ENCODE peak calls at places on chromosomes 13 and 19, in nine cellular contexts. U, M, G, J, Y, F, V, O and Z are unnamed samples.
A peak's percentile ranks its signal among the peaks of the same experiment; 100 is the strongest.

GRCh38 chr13:107669356-107669755 is 546.0 kb downstream of the LIG4 start:
- DNase-seq in V (no peak), J (no peak), U (no peak), Y (no peak), M (no peak), G (no peak), O (no peak), F (no peak), Z (peak; percentile 74)

GRCh38 chr19:32223595-32224370 is 121.6 kb upstream of the ZNF507 start:
- DNase-seq in M (no peak), J (peak; percentile 24), O (no peak), U (no peak), V (no peak), G (no peak), F (no peak), Y (no peak), Z (no peak)

GRCh38 chr19:55526216-55527196 is 10.4 kb downstream of the SBK2 start:
- DNase-seq in U (peak; percentile 62), V (peak; percentile 93), M (peak; percentile 73), F (peak; percentile 84), Y (peak; percentile 50), O (peak; percentile 93), J (no peak), G (peak; percentile 16), Z (peak; percentile 46)

GRCh38 chr19:291561-292280 is 518 bp upstream of the PLPP2 start:
- DNase-seq in U (no peak), F (no peak), G (no peak), Y (no peak), O (peak; percentile 23), J (peak; percentile 54), V (peak; percentile 48), M (no peak), Z (no peak)

GRCh38 chr19:823565-824121 is 1.9 kb upstream of the PLPPR3 start:
- DNase-seq in J (no peak), G (no peak), M (no peak), U (no peak), F (no peak), O (no peak), Y (no peak), V (no peak), Z (no peak)

GRCh38 chr13:80586356-80586755 is 245.4 kb upstream of the SPRY2 start:
- DNase-seq in F (no peak), V (no peak), U (no peak), G (no peak), Y (no peak), J (no peak), M (no peak), O (no peak), Z (no peak)

GRCh38 chr13:26629260-26629659 is 71.8 kb downstream of the WASF3 start:
- DNase-seq in V (no peak), U (peak; percentile 5), F (no peak), Y (peak; percentile 21), M (no peak), G (no peak), J (no peak), O (peak; percentile 49), Z (no peak)

GRCh38 chr13:50128406-50129048 is 113.3 kb downstream of the KCNRG start:
- DNase-seq in Y (no peak), V (no peak), G (no peak), J (peak; percentile 45), F (no peak), M (no peak), U (no peak), O (no peak), Z (no peak)

GRCh38 chr13:96903085-96903484 is 91.2 kb downstream of the OXGR1 start:
- DNase-seq in M (no peak), G (no peak), J (no peak), O (no peak), V (no peak), Y (no peak), U (no peak), F (no peak), Z (no peak)

GRCh38 chr13:66915596-66916185 is 314.4 kb downstream of the PCDH9 start:
- DNase-seq in V (no peak), M (no peak), Y (no peak), J (no peak), U (peak; percentile 33), O (no peak), F (no peak), G (no peak), Z (peak; percentile 54)

GRCh38 chr19:39843919-39844793 is 2.0 kb downstream of the FBL start:
- DNase-seq in Y (peak; percentile 39), J (no peak), O (no peak), V (no peak), U (peak; percentile 40), G (peak; percentile 18), F (peak; percentile 24), M (peak; percentile 36), Z (peak; percentile 16)

GRCh38 chr19:35045667-35046300 is 4.3 kb downstream of the HPN start:
- DNase-seq in O (no peak), J (peak; percentile 63), M (no peak), F (no peak), U (peak; percentile 42), G (no peak), Y (no peak), V (no peak), Z (no peak)

GRCh38 chr19:49133621-49134454 is 14.5 kb downstream of the PPFIA3 start:
- DNase-seq in U (peak; percentile 33), Y (no peak), J (peak; percentile 90), O (no peak), F (no peak), V (peak; percentile 90), M (no peak), G (no peak), Z (no peak)

GRCh38 chr19:36807029-36807428 is 31.2 kb downstream of the ZNF790 start:
- DNase-seq in Y (no peak), O (no peak), V (no peak), J (no peak), U (no peak), F (no peak), G (no peak), M (no peak), Z (no peak)

GRCh38 chr19:5621311-5621944 is 1.1 kb downstream of the SAFB2 start:
- DNase-seq in V (peak; percentile 27), G (no peak), F (no peak), U (no peak), M (no peak), O (peak; percentile 64), J (no peak), Y (no peak), Z (no peak)

GRCh38 chr13:42696191-42696590 is 85.2 kb upstream of the FAM216B start:
- DNase-seq in G (no peak), O (no peak), V (no peak), M (no peak), Y (no peak), J (no peak), U (peak; percentile 74), F (no peak), Z (peak; percentile 86)

GRCh38 chr19:1275260-1275975 is at the start of gene FAM174C:
- DNase-seq in V (peak; percentile 96), F (peak; percentile 97), G (peak; percentile 86), M (peak; percentile 71), Y (peak; percentile 97), O (peak; percentile 97), U (peak; percentile 95), J (peak; percentile 95), Z (peak; percentile 92)

GRCh38 chr13:99228737-99229691 is 28.4 kb downstream of the UBAC2 start:
- DNase-seq in F (no peak), U (peak; percentile 46), O (no peak), Y (no peak), M (no peak), G (no peak), J (no peak), V (no peak), Z (peak; percentile 94)

GRCh38 chr13:75255653-75256052 is 226.3 kb downstream of the TBC1D4 start:
- DNase-seq in O (no peak), F (no peak), G (no peak), V (no peak), J (no peak), M (no peak), Y (no peak), U (no peak), Z (peak; percentile 9)

GRCh38 chr19:3769494-3769893 is 2.5 kb downstream of the RAX2 start:
- DNase-seq in U (no peak), O (no peak), G (no peak), F (no peak), J (no peak), Y (no peak), M (no peak), V (no peak), Z (no peak)

GRCh38 chr19:3184847-3185481 is 766 bp upstream of the NCLN start:
- DNase-seq in O (peak; percentile 86), G (peak; percentile 24), V (peak; percentile 73), U (peak; percentile 75), J (peak; percentile 56), F (peak; percentile 77), Y (peak; percentile 79), M (no peak), Z (no peak)

GRCh38 chr13:46495066-46495465 is 57.9 kb upstream of the LRCH1 start:
- DNase-seq in M (no peak), O (no peak), Y (no peak), V (no peak), G (no peak), F (no peak), U (no peak), J (no peak), Z (no peak)

GRCh38 chr19:55581828-55582223 is 1.2 kb upstream of the ZNF579 start:
- DNase-seq in M (peak; percentile 6), O (no peak), F (no peak), V (no peak), U (no peak), J (no peak), Y (no peak), G (no peak), Z (no peak)

GRCh38 chr19:38875656-38876345 is 2.3 kb downstream of the RINL start:
- DNase-seq in U (no peak), Y (no peak), F (peak; percentile 13), M (no peak), V (no peak), O (peak; percentile 0), J (no peak), G (no peak), Z (no peak)

GRCh38 chr19:11881151-11881800 is 6.3 kb upstream of the ZNF69 start:
- DNase-seq in U (peak; percentile 34), Y (peak; percentile 71), M (no peak), V (peak; percentile 76), F (peak; percentile 57), G (no peak), J (peak; percentile 76), O (no peak), Z (peak; percentile 20)